ENCODE peak calls at places on chromosomes 3 and 15, in nine cellular contexts. R is neural progenitor cell, J is SK-N-SH, H is GM23338, L is hepatocyte, G is MM.1S, E is HCT116, A is PC-3, Y is OCI-LY7. T is an unnamed sample. For H3K79me2, the result is how much of the 10 kb centered on the place peaks cover.

GRCh38 chr3:123027292-123028232 is at the start of gene SEMA5B:
- DNase-seq in R (peak), J (peak), H (peak), L (peak), G (peak), E (no peak), A (peak), Y (no peak), T (peak)

GRCh38 chr15:34329006-34329405 is 8.6 kb downstream of the SLC12A6 start:
- DNase-seq in R (no peak), J (no peak), H (no peak), L (no peak), G (peak), E (no peak), A (no peak), Y (no peak), T (no peak)

GRCh38 chr3:152299243-152299976 is 30.7 kb downstream of the MBNL1 start:
- DNase-seq in R (no peak), J (no peak), H (no peak), L (no peak), G (no peak), E (no peak), A (no peak), Y (peak), T (peak)

GRCh38 chr3:172397716-172398405 is 50.4 kb downstream of the GHSR start:
- DNase-seq in R (no peak), J (no peak), H (no peak), L (peak), G (no peak), E (no peak), A (peak), Y (no peak), T (peak)

GRCh38 chr15:80580107-80580506 is 115.0 kb upstream of the ABHD17C start:
- DNase-seq in R (no peak), J (no peak), H (no peak), L (no peak), G (no peak), E (no peak), A (peak), Y (no peak), T (peak)

GRCh38 chr15:64870350-64870749 is 28.6 kb downstream of the PLEKHO2 start:
- DNase-seq in R (no peak), J (no peak), H (no peak), L (no peak), G (no peak), E (no peak), A (no peak), Y (no peak), T (no peak)

GRCh38 chr15:100725121-100726069 is 123.0 kb downstream of the ASB7 start:
- DNase-seq in R (no peak), J (peak), H (no peak), L (no peak), G (no peak), E (no peak), A (peak), Y (no peak), T (peak)

GRCh38 chr15:76391309-76391708 is 54.7 kb downstream of the ISL2 start:
- DNase-seq in R (no peak), J (no peak), H (no peak), L (no peak), G (no peak), E (no peak), A (peak), Y (no peak), T (no peak)

GRCh38 chr3:38229036-38229435 is 36.6 kb upstream of the SLC22A13 start:
- DNase-seq in R (no peak), J (no peak), H (no peak), L (no peak), G (no peak), E (no peak), A (no peak), Y (no peak), T (peak)

GRCh38 chr3:38227989-38228388 is 37.6 kb upstream of the SLC22A13 start:
- DNase-seq in R (no peak), J (no peak), H (no peak), L (no peak), G (no peak), E (no peak), A (peak), Y (no peak), T (peak)

GRCh38 chr3:38238416-38239008 is 27.1 kb upstream of the SLC22A13 start:
- DNase-seq in R (no peak), J (no peak), H (no peak), L (no peak), G (no peak), E (no peak), A (no peak), Y (no peak), T (no peak)

GRCh38 chr3:38235466-38235865 is 30.1 kb upstream of the SLC22A13 start:
- DNase-seq in R (no peak), J (no peak), H (no peak), L (no peak), G (no peak), E (no peak), A (peak), Y (no peak), T (peak)

DNA sequence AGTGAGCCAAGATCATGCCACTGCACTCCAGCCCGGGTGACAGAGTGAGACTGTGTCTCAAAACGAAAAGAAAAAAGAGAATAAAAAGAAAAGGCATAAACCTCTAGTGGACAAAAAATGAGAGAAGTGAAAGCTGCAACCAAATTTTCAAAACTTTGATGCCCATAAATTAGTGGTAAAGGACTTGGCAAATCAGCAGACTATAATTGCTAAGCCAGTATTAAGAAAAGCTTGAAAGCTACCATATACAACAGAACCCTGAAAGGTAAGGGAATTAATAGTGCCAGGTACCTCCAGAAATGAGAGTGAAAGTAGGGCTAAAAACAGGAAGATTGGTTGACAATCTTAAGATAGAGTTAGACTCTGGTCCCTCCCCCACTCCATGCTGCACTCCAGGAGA is 32.9 kb upstream of the SLC22A13 start:
- DNase-seq in R (no peak), J (no peak), H (no peak), L (no peak), G (no peak), E (no peak), A (no peak), Y (no peak), T (no peak)
- TF ChIP-seq EZH2phosphoT487 in R (no peak), J (no peak), H (no peak), L (no peak), G (no peak), E (no peak), A (no peak), Y (no peak), T (no peak)

GRCh38 chr15:67106764-67107013 is 41.3 kb downstream of the SMAD3 start:
- DNase-seq in R (no peak), J (no peak), H (no peak), L (no peak), G (no peak), E (no peak), A (no peak), Y (no peak), T (no peak)
- H3K4me2 ChIP-seq in R (no peak), J (peak), H (no peak), L (no peak), G (no peak), E (peak), A (peak), Y (peak), T (peak)

GRCh38 chr3:144638009-144638408 is 666.4 kb downstream of the DIPK2A start:
- DNase-seq in R (no peak), J (no peak), H (no peak), L (no peak), G (no peak), E (no peak), A (no peak), Y (no peak), T (no peak)

DNA sequence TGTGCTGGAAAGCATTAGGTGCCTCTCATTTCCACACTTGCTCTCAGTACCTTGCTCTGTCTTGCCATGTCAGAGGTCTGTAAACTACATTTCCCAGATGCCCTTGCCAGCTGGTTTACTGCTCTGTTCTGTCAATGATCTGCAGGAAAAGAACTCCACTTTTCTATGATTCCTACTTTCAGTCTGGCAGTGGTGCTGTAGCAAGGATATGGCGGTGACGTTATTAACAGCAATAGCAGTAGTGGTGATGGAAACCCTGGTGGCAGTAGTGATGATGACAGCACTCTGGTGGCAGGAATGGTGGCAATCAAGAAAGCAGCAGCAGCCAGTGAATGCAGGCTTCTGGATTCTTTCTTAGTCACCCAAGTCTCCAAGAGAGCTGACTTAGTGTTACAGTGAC is 665.2 kb downstream of the DIPK2A start:
- DNase-seq in R (peak), J (no peak), H (peak), L (peak), G (no peak), E (peak), A (no peak), Y (no peak), T (peak)
- H3K79me2 ChIP-seq in R (under half), J (under half), H (under half), L (under half), G (under half), E (under half), A (under half), Y (under half), T (under half)

GRCh38 chr15:45640610-45641009 is 5.8 kb downstream of the SQOR start:
- DNase-seq in R (no peak), J (no peak), H (no peak), L (peak), G (no peak), E (peak), A (peak), Y (no peak), T (peak)
- TF ChIP-seq EZH2phosphoT487 in R (no peak), J (no peak), H (no peak), L (no peak), G (no peak), E (no peak), A (no peak), Y (no peak), T (no peak)

GRCh38 chr3:192887047-192887446 is 30.6 kb downstream of the MB21D2 start:
- DNase-seq in R (no peak), J (no peak), H (no peak), L (peak), G (no peak), E (peak), A (peak), Y (no peak), T (no peak)
- H3K4me2 ChIP-seq in R (no peak), J (peak), H (no peak), L (peak), G (no peak), E (peak), A (peak), Y (no peak), T (no peak)

DNA sequence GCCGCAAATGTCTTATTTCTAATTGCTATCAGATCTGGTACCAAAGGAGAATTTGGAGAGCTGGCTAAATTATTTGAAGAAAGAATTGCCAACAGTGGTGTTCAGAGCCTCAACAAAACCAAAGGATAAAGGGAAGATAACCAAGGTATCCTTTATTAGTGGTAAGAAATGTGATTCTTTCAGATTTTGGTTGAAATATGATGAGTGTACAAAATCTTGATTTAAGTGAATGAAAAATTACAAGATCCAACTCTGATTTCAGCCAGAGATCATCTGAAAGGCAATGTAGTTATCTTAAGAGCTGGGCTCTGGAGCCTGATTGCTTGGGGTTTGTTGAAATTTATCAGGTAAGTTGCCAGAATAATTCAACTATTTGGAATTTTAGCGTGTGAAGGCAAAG is 4.7 kb downstream of the GNL3 start:
- DNase-seq in R (no peak), J (no peak), H (no peak), L (no peak), G (no peak), E (no peak), A (no peak), Y (no peak), T (no peak)
- H3K79me2 ChIP-seq in R (half or more), J (half or more), H (half or more), L (under half), G (half or more), E (half or more), A (half or more), Y (half or more), T (half or more)

DNA sequence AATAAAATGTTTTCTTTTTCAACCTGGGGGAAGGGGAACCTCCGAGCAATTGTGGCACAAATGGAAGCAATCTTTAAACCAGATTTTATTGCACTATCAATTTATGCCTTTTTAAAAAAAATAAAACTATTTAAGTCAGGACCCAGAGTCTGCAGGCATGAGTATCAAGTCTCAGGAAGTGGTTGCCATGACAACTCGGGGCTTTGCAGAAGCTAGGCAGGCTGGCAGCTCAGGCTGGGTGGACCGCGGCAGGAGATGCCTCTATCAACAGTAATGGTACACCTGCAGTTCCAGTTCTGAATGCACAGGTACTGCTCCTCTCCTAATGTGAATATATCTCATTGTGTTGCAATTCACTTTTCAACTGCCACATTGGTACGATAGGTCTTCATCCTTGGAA is 447.7 kb downstream of the GABRG3 start:
- DNase-seq in R (peak), J (peak), H (peak), L (peak), G (peak), E (no peak), A (no peak), Y (peak), T (peak)
- TF ChIP-seq EZH2phosphoT487 in R (no peak), J (no peak), H (no peak), L (no peak), G (no peak), E (no peak), A (no peak), Y (no peak), T (no peak)